ENCODE peak calls at places on chromosomes 3 and 15, in five cellular contexts. R is breast epithelium; M is prostate gland; J is CD8-positive, alpha-beta T cell; P is tibial artery. G is an unnamed sample. For H3K27me3, the result is how much of the 10 kb centered on the place peaks cover.

GRCh38 chr3:160885791-160886286 is 129.8 kb downstream of the PPM1L start:
- DNase-seq in R (peak), M (no peak), J (no peak), P (no peak), G (no peak)

GRCh38 chr3:31693346-31693745 is 160.6 kb downstream of the STT3B start:
- DNase-seq in R (no peak), M (no peak), J (no peak), P (no peak), G (no peak)

GRCh38 chr3:169604568-169604967 is 58.9 kb downstream of the MECOM start:
- DNase-seq in R (no peak), M (no peak), J (no peak), P (no peak), G (no peak)

GRCh38 chr15:25136119-25136518 is 181.3 kb downstream of the SNRPN start:
- DNase-seq in R (no peak), M (no peak), J (no peak), P (no peak), G (no peak)

GRCh38 chr3:62562017-62562416 is 188.7 kb upstream of the FEZF2 start:
- DNase-seq in R (no peak), M (no peak), J (no peak), P (no peak), G (no peak)

GRCh38 chr3:186986811-186987210 is 56.5 kb downstream of the ST6GAL1 start:
- DNase-seq in R (no peak), M (no peak), J (no peak), P (no peak), G (no peak)

GRCh38 chr3:150956376-150956775 is 16.2 kb downstream of the CLRN1 start:
- DNase-seq in R (no peak), M (no peak), J (no peak), P (no peak), G (no peak)

GRCh38 chr3:194592798-194593752 is 40.1 kb downstream of the TMEM44 start:
- DNase-seq in R (peak), M (peak), J (no peak), P (peak), G (no peak)

GRCh38 chr3:27666708-27667107 is 55.4 kb downstream of the EOMES start:
- DNase-seq in R (no peak), M (no peak), J (no peak), P (peak), G (no peak)

GRCh38 chr15:65421360-65422215 is 1.2 kb downstream of the IGDCC4 start:
- DNase-seq in R (peak), M (no peak), J (no peak), P (peak), G (no peak)

GRCh38 chr3:42270561-42270960 is 4.6 kb upstream of the CCK start:
- DNase-seq in R (no peak), M (no peak), J (no peak), P (no peak), G (no peak)

DNA sequence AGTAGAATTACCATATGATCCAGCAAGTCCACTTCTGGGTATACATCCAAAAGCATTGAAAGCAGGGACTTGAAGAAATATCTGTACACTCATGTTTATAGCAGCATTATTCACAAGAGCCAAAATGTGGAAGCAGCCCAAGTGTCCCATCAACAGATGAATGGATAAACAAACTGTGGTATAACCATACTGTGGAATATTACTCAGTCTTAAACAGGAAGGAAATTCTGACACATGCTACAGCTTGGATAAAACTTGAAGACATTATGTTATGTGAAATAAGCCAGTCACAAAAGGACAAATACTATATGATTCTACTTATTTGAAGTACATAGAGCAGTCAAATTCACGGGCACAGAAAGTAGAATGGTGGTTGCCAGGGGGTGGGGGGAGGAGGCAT is 91.2 kb downstream of the HMG20A start:
- DNase-seq in R (no peak), M (no peak), J (no peak), P (no peak), G (no peak)
- H3K27me3 ChIP-seq in R (under half), M (under half), J (under half), P (under half), G (under half)

GRCh38 chr15:73056460-73056859 is 4.2 kb downstream of the NEO1 start:
- DNase-seq in R (no peak), M (no peak), J (no peak), P (no peak), G (no peak)
- H3K4me3 ChIP-seq in R (no peak), M (no peak), J (no peak), P (no peak), G (no peak)

GRCh38 chr3:123475786-123476185 is 26.9 kb upstream of the ADCY5 start:
- DNase-seq in R (no peak), M (no peak), J (no peak), P (no peak), G (no peak)

GRCh38 chr3:123467051-123467450 is 18.2 kb upstream of the ADCY5 start:
- DNase-seq in R (no peak), M (no peak), J (no peak), P (no peak), G (no peak)

GRCh38 chr3:123469323-123469995 is 20.6 kb upstream of the ADCY5 start:
- DNase-seq in R (no peak), M (no peak), J (no peak), P (no peak), G (no peak)

GRCh38 chr3:123471106-123471505 is 22.2 kb upstream of the ADCY5 start:
- DNase-seq in R (no peak), M (no peak), J (no peak), P (no peak), G (no peak)
- H3K27me3 ChIP-seq in R (under half), M (under half), J (under half), P (under half), G (under half)

DNA sequence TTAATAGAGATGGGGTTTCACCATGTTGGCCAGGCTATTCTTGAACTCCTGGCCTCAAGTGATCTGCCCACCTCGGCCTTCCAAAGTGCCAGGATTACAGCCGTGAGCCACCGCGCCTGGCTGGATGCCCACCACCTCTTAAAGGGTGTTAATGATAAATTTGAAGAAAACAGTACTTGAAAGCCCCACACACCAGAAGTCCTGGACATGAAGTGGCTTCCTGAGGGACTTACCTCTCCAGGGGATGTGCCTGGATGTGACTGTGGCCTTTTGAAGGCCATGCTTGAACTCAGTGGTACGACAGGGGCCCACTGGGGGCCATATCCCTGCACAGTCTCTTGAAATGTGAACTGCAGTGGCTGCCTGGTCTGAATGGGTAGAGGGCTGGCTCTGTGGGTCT is 18.2 kb downstream of the IRAK2 start:
- DNase-seq in R (no peak), M (no peak), J (no peak), P (no peak), G (no peak)
- H3K4me3 ChIP-seq in R (no peak), M (no peak), J (no peak), P (no peak), G (no peak)

GRCh38 chr15:89445553-89445952 is 50.8 kb downstream of the RHCG start:
- DNase-seq in R (no peak), M (no peak), J (no peak), P (no peak), G (no peak)
- H3K27me3 ChIP-seq in R (under half), M (under half), J (under half), P (half or more), G (under half)

DNA sequence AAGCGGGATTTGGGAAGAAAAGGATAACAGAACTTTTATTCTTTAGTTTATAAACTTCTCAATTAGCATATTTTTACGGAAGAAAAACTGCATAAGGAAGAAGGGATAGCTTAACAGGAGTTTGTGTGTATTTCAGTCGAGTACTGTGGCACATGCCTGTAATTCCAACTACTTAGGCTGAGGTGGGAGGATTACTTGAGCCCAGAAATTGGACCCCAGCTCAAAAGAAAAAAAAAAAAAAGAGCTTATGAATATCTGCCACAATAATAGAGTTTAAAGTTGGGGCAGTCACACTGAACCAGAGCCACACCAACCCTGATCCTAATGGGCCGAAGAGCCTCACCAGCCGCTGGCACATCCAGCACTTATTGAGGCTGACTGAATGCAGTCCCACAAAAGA is 31.1 kb downstream of the CHAC1 start:
- DNase-seq in R (no peak), M (no peak), J (no peak), P (no peak), G (no peak)
- H3K4me3 ChIP-seq in R (no peak), M (no peak), J (no peak), P (no peak), G (no peak)

G was measured in CD8-positive, alpha-beta memory T cell.